ENCODE peak calls at places on chromosomes 3 and 15, in four cellular contexts. E, L, I and Z are unnamed samples.

GRCh38 chr3:134066539-134067310 is 37.0 kb upstream of the SLCO2A1 start:
- DNase-seq in E (no peak), I (no peak), L (no peak), Z (no peak)

GRCh38 chr15:54026891-54027290 is 48.6 kb downstream of the UNC13C start:
- DNase-seq in L (no peak), E (no peak), I (no peak), Z (no peak)

GRCh38 chr3:186732169-186732766 is 15.1 kb downstream of the KNG1 start:
- DNase-seq in L (no peak), E (no peak), I (no peak), Z (no peak)

GRCh38 chr3:159996018-159996417 is 7.4 kb downstream of the IL12A start:
- DNase-seq in L (no peak), E (peak), I (no peak), Z (no peak)

GRCh38 chr3:120404876-120405275 is 45.9 kb downstream of the FSTL1 start:
- DNase-seq in I (no peak), E (peak), L (no peak), Z (no peak)

GRCh38 chr15:39034816-39035215 is 470.2 kb upstream of the RASGRP1 start:
- DNase-seq in E (no peak), I (no peak), L (no peak), Z (no peak)

GRCh38 chr15:33066584-33066983 is 127.9 kb downstream of the FMN1 start:
- DNase-seq in E (no peak), L (no peak), I (no peak), Z (no peak)

GRCh38 chr3:116743062-116743461 is 33.5 kb downstream of the TUSC7 start:
- DNase-seq in I (no peak), L (no peak), E (no peak), Z (no peak)

GRCh38 chr15:56794150-56794922 is 61.0 kb upstream of the ZNF280D start:
- DNase-seq in L (no peak), E (peak), I (no peak), Z (no peak)

GRCh38 chr3:169173231-169173630 is 490.3 kb downstream of the MECOM start:
- DNase-seq in I (no peak), L (no peak), E (no peak), Z (no peak)

GRCh38 chr3:79018671-79019136 is 749.1 kb downstream of the ROBO1 start:
- DNase-seq in I (no peak), L (no peak), E (peak), Z (peak)

GRCh38 chr3:61132062-61132461 is 119.2 kb downstream of the FHIT start:
- DNase-seq in I (no peak), E (no peak), L (no peak), Z (no peak)

GRCh38 chr3:42819351-42819965 is 10.2 kb downstream of the ACKR2 start:
- DNase-seq in L (no peak), I (no peak), E (no peak), Z (peak)

GRCh38 chr3:110420158-110420641 is 651.4 kb upstream of the NECTIN3 start:
- DNase-seq in L (no peak), I (no peak), E (peak), Z (no peak)

GRCh38 chr3:170233532-170233931 is 11.3 kb downstream of the PRKCI start:
- DNase-seq in L (no peak), I (no peak), E (peak), Z (no peak)

GRCh38 chr15:47620960-47621681 is 96.2 kb upstream of the SEMA6D start:
- DNase-seq in L (no peak), I (no peak), E (peak), Z (no peak)

GRCh38 chr3:110995461-110996226 is 76.0 kb upstream of the NECTIN3 start:
- DNase-seq in E (peak), L (no peak), I (no peak), Z (no peak)

GRCh38 chr15:43403616-43404015 is 32.7 kb downstream of the TUBGCP4 start:
- DNase-seq in I (no peak), E (no peak), L (no peak), Z (no peak)

GRCh38 chr3:116339441-116340028 is 105.8 kb downstream of the LSAMP start:
- DNase-seq in L (no peak), E (peak), I (no peak), Z (no peak)

GRCh38 chr15:47917881-47918280 is 200.6 kb downstream of the SEMA6D start:
- DNase-seq in E (no peak), L (no peak), I (no peak), Z (no peak)

GRCh38 chr3:129854460-129854859 is 39.1 kb downstream of the TMCC1 start:
- DNase-seq in L (no peak), E (no peak), I (no peak), Z (no peak)

GRCh38 chr3:123098411-123099330 is 31.8 kb downstream of the PDIA5 start:
- DNase-seq in I (no peak), E (no peak), L (no peak), Z (no peak)

GRCh38 chr3:108008931-108009635 is 81.7 kb downstream of the CD47 start:
- DNase-seq in I (no peak), E (peak), L (no peak), Z (no peak)

GRCh38 chr15:32705450-32705849 is 12.4 kb upstream of the GREM1 start:
- DNase-seq in E (peak), I (no peak), L (no peak), Z (no peak)

GRCh38 chr15:96070636-96071035 is 259.9 kb upstream of the NR2F2 start:
- DNase-seq in E (peak), I (no peak), L (no peak), Z (no peak)

GRCh38 chr15:47505712-47506542 is 211.4 kb upstream of the SEMA6D start:
- DNase-seq in I (no peak), L (no peak), E (peak), Z (no peak)

GRCh38 chr3:10760199-10760598 is 55.8 kb upstream of the SLC6A11 start:
- DNase-seq in E (no peak), I (no peak), L (no peak), Z (no peak)

GRCh38 chr3:194711286-194711685 is 25.6 kb downstream of the FAM43A start:
- DNase-seq in L (no peak), I (no peak), E (no peak), Z (no peak)

GRCh38 chr3:124119056-124119721 is 127.3 kb upstream of the ROPN1 start:
- DNase-seq in I (no peak), E (peak), L (no peak), Z (no peak)

GRCh38 chr15:33211409-33211808 is 16.9 kb upstream of the FMN1 start:
- DNase-seq in L (no peak), E (no peak), I (no peak), Z (no peak)

GRCh38 chr15:75861750-75862402 is 18.6 kb downstream of the UBE2Q2 start:
- DNase-seq in L (no peak), E (peak), I (no peak), Z (no peak)

GRCh38 chr3:181782306-181782924 is 70.7 kb downstream of the SOX2 start:
- DNase-seq in E (no peak), I (no peak), L (no peak), Z (no peak)

GRCh38 chr3:125120370-125121122 is 64.7 kb upstream of the HEG1 start:
- DNase-seq in L (no peak), I (no peak), E (no peak), Z (no peak)

GRCh38 chr3:24850245-24850644 is 355.6 kb upstream of the THRB start:
- DNase-seq in E (no peak), I (no peak), L (no peak), Z (no peak)

GRCh38 chr3:194395767-194396527 is 3.1 kb downstream of the GP5 start:
- DNase-seq in I (peak), L (no peak), E (peak), Z (peak)

GRCh38 chr3:12464181-12464580 is 20.1 kb upstream of the TSEN2 start:
- DNase-seq in I (no peak), L (no peak), E (no peak), Z (no peak)

DNA sequence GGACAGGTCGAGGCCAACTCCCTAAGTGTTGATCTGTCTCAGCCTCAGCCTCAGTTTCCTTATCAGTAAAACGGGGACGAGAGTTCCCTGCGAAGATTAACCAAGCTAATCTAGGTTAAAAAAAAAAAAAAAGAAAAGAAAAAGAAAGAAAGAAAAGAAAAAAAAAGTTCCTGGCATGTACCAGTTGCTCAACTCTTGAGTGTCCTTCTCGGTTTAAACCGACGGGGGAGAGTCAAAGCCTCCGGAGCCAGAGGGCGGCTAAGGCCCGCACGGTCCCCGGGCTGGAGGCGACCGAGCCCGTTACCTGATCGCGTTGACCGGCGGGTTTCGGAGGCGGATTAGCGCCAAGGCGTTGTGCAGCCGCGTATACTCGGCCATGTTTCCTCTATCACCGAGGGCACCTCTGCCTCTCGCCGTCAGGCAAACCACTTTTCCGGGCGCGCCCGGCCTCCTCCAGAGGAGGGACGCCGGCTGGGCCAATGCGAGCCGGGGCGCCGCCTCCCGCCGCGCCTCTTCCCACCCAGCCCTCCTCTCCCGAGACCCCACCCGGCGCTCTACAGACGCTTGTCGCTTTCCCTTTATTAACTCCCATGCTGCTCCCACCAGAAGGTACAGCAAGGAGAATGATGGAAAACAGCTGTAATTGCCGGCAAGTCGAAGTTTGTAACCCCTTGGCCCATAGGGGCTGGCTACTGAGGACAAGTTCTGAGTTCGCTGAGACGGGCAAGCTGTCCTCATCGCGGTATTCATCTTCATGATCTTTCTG is at the start of gene EHHADH:
- DNase-seq in I (peak), E (peak), L (no peak), Z (peak)
- TF ChIP-seq POLR2A in I (peak), E (peak), L (peak), Z (peak)

GRCh38 chr3:175421897-175422296 is 562.8 kb downstream of the NAALADL2 start:
- DNase-seq in I (no peak), L (no peak), E (no peak), Z (no peak)

GRCh38 chr3:175411405-175411804 is 552.3 kb downstream of the NAALADL2 start:
- DNase-seq in I (no peak), E (peak), L (no peak), Z (no peak)

GRCh38 chr3:175413926-175414325 is 554.8 kb downstream of the NAALADL2 start:
- DNase-seq in I (no peak), E (no peak), L (no peak), Z (no peak)

GRCh38 chr3:175416600-175416999 is 557.5 kb downstream of the NAALADL2 start:
- DNase-seq in I (no peak), E (no peak), L (no peak), Z (no peak)
- H3K4me3 ChIP-seq in I (no peak), E (no peak), L (no peak), Z (no peak)

DNA sequence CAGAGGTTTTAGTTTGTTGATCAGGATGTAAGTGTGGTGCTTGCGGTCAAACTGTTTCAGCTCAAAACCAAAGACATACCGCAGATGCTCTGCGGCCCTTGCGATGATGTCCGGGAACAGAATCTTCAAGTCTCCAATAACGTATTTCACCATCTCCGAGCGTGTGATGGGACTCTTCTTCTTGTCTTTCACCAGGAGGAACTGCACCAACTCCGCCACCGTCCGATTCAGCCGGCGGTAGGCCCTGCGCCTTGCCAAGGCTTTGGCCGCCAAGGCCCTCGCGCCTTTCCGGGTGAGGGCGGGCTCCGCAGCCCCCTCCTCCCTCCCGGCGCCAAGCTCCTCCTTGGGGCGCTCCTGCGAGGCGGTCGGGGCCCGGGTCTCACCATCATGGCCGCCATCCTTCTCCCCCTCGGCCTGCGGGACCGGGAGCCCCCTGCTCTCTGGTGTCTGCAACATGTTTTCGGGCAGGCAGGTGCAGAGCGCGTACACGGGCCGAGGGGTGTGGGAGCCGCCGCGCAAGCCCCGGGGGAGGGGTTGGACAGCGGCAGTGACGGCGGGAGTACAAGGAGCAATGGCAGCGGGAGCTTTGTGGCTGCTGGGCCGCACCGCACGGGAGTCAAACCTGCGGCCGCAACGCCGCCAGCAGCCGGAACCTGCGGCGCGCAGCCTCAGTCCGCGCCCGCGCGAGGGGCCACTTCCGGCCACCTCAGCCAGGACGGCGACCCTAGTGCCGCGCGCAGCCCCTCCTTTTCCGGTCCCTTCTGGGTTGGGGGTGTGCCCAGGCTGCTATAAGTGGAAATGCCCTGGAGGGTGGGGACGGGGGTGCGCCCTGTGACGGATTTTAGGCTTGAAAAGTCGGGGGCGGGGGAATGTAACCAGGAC is at the start of gene MAGEF1:
- DNase-seq in L (peak), E (peak), I (peak), Z (peak)
- TF ChIP-seq POLR2A in L (peak), E (peak), I (peak), Z (peak)

GRCh38 chr15:67067930-67068542 is 2.6 kb downstream of the SMAD3 start:
- DNase-seq in E (peak), I (no peak), L (no peak), Z (no peak)
- H3K4me3 ChIP-seq in E (peak), I (peak), L (peak), Z (peak)

GRCh38 chr3:22795917-22796316 is 407.2 kb upstream of the UBE2E2 start:
- DNase-seq in L (no peak), I (no peak), E (no peak), Z (no peak)
- TF ChIP-seq POLR2A in L (no peak), I (no peak), E (no peak), Z (no peak)

GRCh38 chr15:64845183-64845611 is 3.5 kb downstream of the PLEKHO2 start:
- DNase-seq in I (no peak), L (no peak), E (no peak), Z (peak)
- H3K4me3 ChIP-seq in I (no peak), L (peak), E (peak), Z (peak)

GRCh38 chr3:195916991-195917390 is 8.6 kb upstream of the TNK2 start:
- DNase-seq in I (no peak), L (no peak), E (no peak), Z (no peak)

GRCh38 chr3:195911946-195912270 is 3.6 kb upstream of the TNK2 start:
- DNase-seq in I (peak), L (no peak), E (no peak), Z (no peak)

GRCh38 chr3:195913382-195913781 is 5.0 kb upstream of the TNK2 start:
- DNase-seq in L (no peak), E (peak), I (no peak), Z (no peak)

GRCh38 chr3:195916291-195916690 is 7.9 kb upstream of the TNK2 start:
- DNase-seq in I (no peak), E (no peak), L (no peak), Z (peak)

GRCh38 chr3:195914648-195915473 is 6.5 kb upstream of the TNK2 start:
- DNase-seq in E (peak), L (peak), I (peak), Z (peak)
- TF ChIP-seq POLR2A in E (peak), L (no peak), I (no peak), Z (no peak)

GRCh38 chr15:80061581-80061980 is 2.1 kb downstream of the ZFAND6 start:
- DNase-seq in I (no peak), L (no peak), E (peak), Z (no peak)
- H3K4me3 ChIP-seq in I (peak), L (peak), E (no peak), Z (peak)

DNA sequence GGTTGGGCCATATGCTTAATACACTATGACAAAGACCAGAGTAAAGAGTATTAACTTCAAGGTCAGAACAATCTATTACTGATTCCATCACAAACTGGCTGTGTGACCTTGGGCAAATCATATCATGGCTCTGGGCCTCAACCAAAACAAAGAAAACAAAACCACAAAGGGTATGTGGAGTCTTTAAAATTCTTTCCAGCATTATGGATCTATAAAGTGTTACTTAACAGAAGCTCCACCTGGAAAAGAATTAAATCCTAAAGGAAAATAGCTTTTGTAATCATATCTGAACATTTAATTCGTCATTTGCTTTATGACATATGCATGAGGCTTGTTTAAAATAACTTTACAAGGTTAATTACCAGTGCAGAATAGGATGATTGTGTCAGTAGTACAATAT is 265.5 kb downstream of the SATB1 start:
- DNase-seq in I (no peak), L (no peak), E (no peak), Z (no peak)
- TF ChIP-seq POLR2A in I (no peak), L (no peak), E (no peak), Z (no peak)